ENCODE peak calls at places on chromosomes 4 and X, in five cellular contexts. J is HTR-8/SVneo, W is smooth muscle cell of the brain vasculature, P is hippocampal formation, T is T-helper 2 cell. V is an unnamed sample.

GRCh38 chr4:168923526-168924194 is 86.4 kb downstream of the CBR4 start:
- DNase-seq in J (peak; percentile 78), W (peak; percentile 67), P (peak; percentile 84), T (peak; percentile 10), V (peak; percentile 5)

GRCh38 chrX:24561121-24561520 is 86.0 kb downstream of the PCYT1B start:
- DNase-seq in P (no peak), T (no peak), W (no peak), J (peak; percentile 58), V (no peak)

GRCh38 chr4:24266951-24267577 is 317.3 kb downstream of the DHX15 start:
- DNase-seq in T (no peak), P (no peak), J (no peak), W (no peak), V (no peak)

GRCh38 chrX:44314259-44314734 is 29.2 kb downstream of the EFHC2 start:
- DNase-seq in W (no peak), J (peak; percentile 19), P (no peak), T (no peak), V (no peak)

GRCh38 chr4:85423414-85423813 is 51.5 kb upstream of the ARHGAP24 start:
- DNase-seq in J (no peak), T (no peak), W (no peak), P (no peak), V (no peak)

GRCh38 chr4:152166567-152166966 is 369.3 kb downstream of the FBXW7 start:
- DNase-seq in P (no peak), J (no peak), T (no peak), W (no peak), V (no peak)

GRCh38 chr4:82790060-82790660 is 8.4 kb downstream of the SCD5 start:
- DNase-seq in W (no peak), P (no peak), T (no peak), J (no peak), V (no peak)

GRCh38 chr4:17574206-17574605 is 2.8 kb upstream of the LAP3 start:
- DNase-seq in T (no peak), W (no peak), P (no peak), J (no peak), V (no peak)

GRCh38 chr4:121108557-121108956 is 36.2 kb upstream of the NDNF start:
- DNase-seq in T (no peak), W (no peak), J (no peak), P (no peak), V (no peak)

GRCh38 chr4:94216394-94216793 is 8.7 kb downstream of the SMARCAD1 start:
- DNase-seq in J (no peak), W (no peak), P (no peak), T (no peak), V (no peak)

GRCh38 chrX:50747471-50747900 is 66.5 kb downstream of the SHROOM4 start:
- DNase-seq in T (no peak), P (no peak), W (peak; percentile 2), J (no peak), V (no peak)

GRCh38 chrX:119272882-119273806 is 37.1 kb downstream of the PGRMC1 start:
- DNase-seq in J (no peak), T (peak; percentile 22), P (no peak), W (no peak), V (peak; percentile 22)

GRCh38 chr4:93066746-93067145 is 761.8 kb upstream of the ATOH1 start:
- DNase-seq in P (no peak), J (no peak), T (no peak), W (no peak), V (no peak)

GRCh38 chr4:123093247-123093646 is 170.8 kb upstream of the NUDT6 start:
- DNase-seq in T (no peak), P (no peak), W (no peak), J (no peak), V (no peak)

GRCh38 chrX:153537526-153538295 is 20.3 kb downstream of the ATP2B3 start:
- DNase-seq in P (no peak), J (no peak), T (no peak), W (no peak), V (no peak)

GRCh38 chrX:111823068-111823467 is 52.9 kb upstream of the TRPC5OS start:
- DNase-seq in T (no peak), P (no peak), W (no peak), J (no peak), V (no peak)

GRCh38 chrX:112614640-112615039 is 65.1 kb downstream of the LHFPL1 start:
- DNase-seq in J (no peak), W (no peak), T (no peak), P (no peak), V (no peak)

GRCh38 chr4:86594559-86595425 is 677 bp downstream of the PTPN13 start:
- DNase-seq in J (peak; percentile 33), W (peak; percentile 29), P (peak; percentile 81), T (no peak), V (no peak)

GRCh38 chrX:123088331-123088730 is 95.7 kb upstream of the GRIA3 start:
- DNase-seq in W (no peak), J (no peak), P (no peak), T (no peak), V (no peak)

GRCh38 chr4:13701937-13702446 is 74.5 kb upstream of the BOD1L1 start:
- DNase-seq in J (peak; percentile 8), T (no peak), P (no peak), W (no peak), V (no peak)

GRCh38 chr4:54568184-54568583 is 89.6 kb upstream of the KIT start:
- DNase-seq in T (no peak), P (no peak), W (no peak), J (peak; percentile 67), V (no peak)

GRCh38 chr4:150308824-150309472 is 230.7 kb downstream of the DCLK2 start:
- DNase-seq in W (no peak), J (no peak), P (no peak), T (no peak), V (no peak)

GRCh38 chrX:153348421-153348820 is 14.5 kb downstream of the ZNF275 start:
- DNase-seq in W (no peak), J (no peak), T (no peak), P (no peak), V (no peak)

GRCh38 chrX:105307762-105308161 is 87.3 kb upstream of the TEX13A start:
- DNase-seq in P (no peak), T (no peak), J (no peak), W (no peak), V (no peak)

GRCh38 chr4:26197018-26197779 is 123.6 kb upstream of the RBPJ start:
- DNase-seq in P (no peak), W (peak; percentile 54), T (peak; percentile 43), J (peak; percentile 86), V (peak; percentile 48)

GRCh38 chr4:80202784-80203553 is 5.7 kb downstream of the PRDM8 start:
- DNase-seq in P (no peak), T (peak; percentile 25), W (no peak), J (no peak), V (peak; percentile 33)

GRCh38 chr4:6143603-6144181 is 56.7 kb downstream of the JAKMIP1 start:
- DNase-seq in P (peak; percentile 18), W (no peak), J (no peak), T (no peak), V (no peak)

GRCh38 chr4:113064244-113064643 is 14.8 kb downstream of the ANK2 start:
- DNase-seq in P (no peak), T (no peak), W (no peak), J (no peak), V (no peak)

GRCh38 chrX:7242613-7243012 is 94.7 kb upstream of the PUDP start:
- DNase-seq in T (no peak), J (no peak), P (no peak), W (no peak), V (no peak)

GRCh38 chr4:52143815-52144214 is 92.7 kb downstream of the SPATA18 start:
- DNase-seq in W (no peak), P (no peak), J (no peak), T (no peak), V (no peak)

GRCh38 chrX:120462370-120462769 is 6.7 kb downstream of the LAMP2 start:
- DNase-seq in W (no peak), T (no peak), J (no peak), P (no peak), V (no peak)

GRCh38 chr4:173226401-173226888 is 57.8 kb downstream of the GALNT7 start:
- DNase-seq in P (no peak), W (no peak), J (no peak), T (no peak), V (no peak)

GRCh38 chr4:155889036-155889793 is 14.3 kb upstream of the TDO2 start:
- DNase-seq in T (no peak), J (no peak), P (no peak), W (no peak), V (no peak)

GRCh38 chr4:155772459-155773195 is 13.8 kb downstream of the GUCY1B1 start:
- DNase-seq in J (no peak), T (no peak), W (no peak), P (no peak), V (no peak)

GRCh38 chr4:38332699-38333098 is 331.3 kb upstream of the KLF3 start:
- DNase-seq in P (no peak), T (no peak), W (no peak), J (no peak), V (no peak)